ENCODE peak calls at places on chromosomes 12 and 14, in nine cellular contexts. C is GM06990; A is posterior cingulate gyrus; P is GM12891; X is stimulated activated CD4-positive, alpha-beta T cell treated with anti-CD3 and anti-CD28 coated beads, Interleukin-4, amount 100 ng/mL, for 4 hours; R is Calu3; V is naive thymus-derived CD4-positive, alpha-beta T cell; I is right cardiac atrium; Q is activated T-helper 1 cell treated with anti-CD3 and anti-CD28 coated beads, Interleukin-2, amount 50 U/mL, for 16 hours. Z is an unnamed sample.
A peak's percentile ranks its signal among the peaks of the same experiment; 100 is the strongest.

GRCh38 chr12:127245009-127245408 is 1022.0 kb upstream of the TMEM132C start:
- DNase-seq in C (no peak), A (no peak), P (no peak), X (no peak), R (no peak), V (no peak), I (no peak), Q (no peak), Z (no peak)

GRCh38 chr14:54398028-54398368 is 1.2 kb downstream of the CDKN3 start:
- DNase-seq in C (no peak), A (no peak), P (no peak), X (no peak), R (no peak), V (no peak), I (no peak), Q (no peak), Z (no peak)

GRCh38 chr12:19624401-19624930 is 185.2 kb downstream of the AEBP2 start:
- DNase-seq in C (no peak), A (no peak), P (no peak), X (no peak), R (no peak), V (no peak), I (no peak), Q (no peak), Z (no peak)

GRCh38 chr12:30794020-30794419 is 39.3 kb upstream of the CAPRIN2 start:
- DNase-seq in C (no peak), A (no peak), P (no peak), X (no peak), R (no peak), V (no peak), I (no peak), Q (no peak), Z (no peak)

GRCh38 chr14:54503476-54503875 is 6.2 kb upstream of the CGRRF1 start:
- DNase-seq in C (no peak), A (no peak), P (no peak), X (no peak), R (peak; percentile 25), V (no peak), I (no peak), Q (no peak), Z (no peak)

GRCh38 chr12:98635657-98636323 is 8.8 kb downstream of the IKBIP start:
- DNase-seq in C (peak; percentile 37), A (no peak), P (peak; percentile 27), X (no peak), R (no peak), V (no peak), I (no peak), Q (no peak), Z (no peak)

GRCh38 chr14:78700236-78700635 is 530.1 kb downstream of the NRXN3 start:
- DNase-seq in C (no peak), A (no peak), P (no peak), X (no peak), R (no peak), V (no peak), I (no peak), Q (no peak), Z (no peak)

GRCh38 chr14:102655154-102655553 is 62.7 kb downstream of the RCOR1 start:
- DNase-seq in C (no peak), A (no peak), P (no peak), X (no peak), R (peak; percentile 9), V (no peak), I (no peak), Q (no peak), Z (no peak)

GRCh38 chr14:99129211-99129696 is 142.7 kb downstream of the BCL11B start:
- DNase-seq in C (no peak), A (no peak), P (no peak), X (no peak), R (no peak), V (no peak), I (no peak), Q (no peak), Z (no peak)

GRCh38 chr12:78392918-78393317 is 471.7 kb upstream of the SYT1 start:
- DNase-seq in C (no peak), A (no peak), P (no peak), X (no peak), R (no peak), V (no peak), I (no peak), Q (no peak), Z (no peak)

GRCh38 chr14:65286443-65286842 is 126.1 kb upstream of the FUT8 start:
- DNase-seq in C (no peak), A (peak; percentile 19), P (no peak), X (no peak), R (peak; percentile 46), V (no peak), I (no peak), Q (no peak), Z (no peak)

GRCh38 chr12:56839489-56840442 is 76.6 kb downstream of the HSD17B6 start:
- DNase-seq in C (peak; percentile 6), A (peak; percentile 32), P (peak; percentile 21), X (peak; percentile 11), R (peak; percentile 77), V (no peak), I (peak; percentile 49), Q (no peak), Z (no peak)

GRCh38 chr14:88837495-88837894 is 13.0 kb downstream of the TTC8 start:
- DNase-seq in C (no peak), A (no peak), P (no peak), X (no peak), R (no peak), V (no peak), I (no peak), Q (no peak), Z (no peak)

GRCh38 chr14:99393059-99393655 is 87.5 kb downstream of the SETD3 start:
- DNase-seq in C (no peak), A (no peak), P (no peak), X (peak; percentile 40), R (peak; percentile 63), V (no peak), I (no peak), Q (no peak), Z (no peak)

GRCh38 chr12:107803092-107803491 is 28.6 kb downstream of the ASCL4 start:
- DNase-seq in C (no peak), A (no peak), P (no peak), X (no peak), R (no peak), V (no peak), I (no peak), Q (no peak), Z (no peak)

Z was measured in NK-92 treated with Interleukin-12 subunit alpha and Interleukin-12 subunit beta, amount 100 ng/mL, for 24 hours.